ENCODE peak calls at places on chromosomes 11 and 22, in seven cellular contexts. One of them, this sample, is unnamed.

GRCh38 chr11:12266943-12267342 is 110.4 kb upstream of the PARVA start:
- DNase-seq in mesendoderm: peak; percentile 47
- DNase-seq in mesenchymal stem cell: no peak
- DNase-seq in trophoblast cell: no peak
- DNase-seq in IMR-90: no peak
- DNase-seq in neuronal stem cell: no peak
- DNase-seq in H1: no peak
- DNase-seq in this sample: peak; percentile 59

GRCh38 chr22:20238567-20239062 is 29.5 kb downstream of the RTN4R start:
- DNase-seq in IMR-90: no peak
- DNase-seq in mesendoderm: peak; percentile 75
- DNase-seq in H1: peak; percentile 34
- DNase-seq in trophoblast cell: peak; percentile 49
- DNase-seq in mesenchymal stem cell: peak; percentile 9
- DNase-seq in neuronal stem cell: peak; percentile 38
- DNase-seq in this sample: peak; percentile 92

GRCh38 chr11:113649311-113649710 is 56.8 kb downstream of the TMPRSS5 start:
- DNase-seq in IMR-90: no peak
- DNase-seq in neuronal stem cell: no peak
- DNase-seq in trophoblast cell: no peak
- DNase-seq in mesendoderm: no peak
- DNase-seq in mesenchymal stem cell: no peak
- DNase-seq in H1: no peak
- DNase-seq in this sample: no peak

GRCh38 chr22:39900306-39901227 is at the start of gene GRAP2:
- DNase-seq in mesenchymal stem cell: no peak
- DNase-seq in IMR-90: no peak
- DNase-seq in neuronal stem cell: no peak
- DNase-seq in mesendoderm: no peak
- DNase-seq in H1: no peak
- DNase-seq in trophoblast cell: no peak
- DNase-seq in this sample: no peak

GRCh38 chr11:518463-519202 is 11.6 kb upstream of the RNH1 start:
- DNase-seq in trophoblast cell: peak; percentile 98
- DNase-seq in IMR-90: peak; percentile 89
- DNase-seq in H1: peak; percentile 51
- DNase-seq in neuronal stem cell: peak; percentile 63
- DNase-seq in mesendoderm: peak; percentile 87
- DNase-seq in mesenchymal stem cell: peak; percentile 94
- DNase-seq in this sample: peak; percentile 87

GRCh38 chr22:35476341-35476740 is 64.3 kb upstream of the RASD2 start:
- DNase-seq in neuronal stem cell: no peak
- DNase-seq in H1: no peak
- DNase-seq in trophoblast cell: no peak
- DNase-seq in mesenchymal stem cell: peak; percentile 61
- DNase-seq in IMR-90: no peak
- DNase-seq in mesendoderm: no peak
- DNase-seq in this sample: no peak

GRCh38 chr22:42801537-42802165 is 55.4 kb downstream of the ARFGAP3 start:
- DNase-seq in neuronal stem cell: no peak
- DNase-seq in H1: no peak
- DNase-seq in IMR-90: no peak
- DNase-seq in trophoblast cell: no peak
- DNase-seq in mesenchymal stem cell: no peak
- DNase-seq in mesendoderm: no peak
- DNase-seq in this sample: peak; percentile 19

GRCh38 chr11:1228921-1229451 is 6.1 kb downstream of the MUC5B start:
- DNase-seq in neuronal stem cell: no peak
- DNase-seq in trophoblast cell: no peak
- DNase-seq in mesenchymal stem cell: no peak
- DNase-seq in mesendoderm: no peak
- DNase-seq in IMR-90: no peak
- DNase-seq in H1: no peak
- DNase-seq in this sample: peak; percentile 22

GRCh38 chr11:47144541-47144940 is 32.1 kb downstream of the ARFGAP2 start:
- DNase-seq in mesendoderm: no peak
- DNase-seq in trophoblast cell: no peak
- DNase-seq in neuronal stem cell: no peak
- DNase-seq in mesenchymal stem cell: no peak
- DNase-seq in H1: no peak
- DNase-seq in IMR-90: no peak
- DNase-seq in this sample: no peak

GRCh38 chr22:42680648-42681047 is 31.5 kb upstream of the CYB5R3 start:
- DNase-seq in mesendoderm: peak; percentile 29
- DNase-seq in trophoblast cell: peak; percentile 99
- DNase-seq in H1: no peak
- DNase-seq in IMR-90: peak; percentile 98
- DNase-seq in mesenchymal stem cell: peak; percentile 97
- DNase-seq in neuronal stem cell: no peak
- DNase-seq in this sample: no peak

GRCh38 chr11:119376197-119376847 is 5.2 kb downstream of the USP2 start:
- DNase-seq in IMR-90: peak; percentile 37
- DNase-seq in mesendoderm: no peak
- DNase-seq in trophoblast cell: no peak
- DNase-seq in neuronal stem cell: no peak
- DNase-seq in H1: no peak
- DNase-seq in mesenchymal stem cell: no peak
- DNase-seq in this sample: no peak

GRCh38 chr22:31005535-31005934 is 36.5 kb downstream of the TUG1 start:
- DNase-seq in trophoblast cell: no peak
- DNase-seq in mesendoderm: no peak
- DNase-seq in H1: no peak
- DNase-seq in IMR-90: no peak
- DNase-seq in mesenchymal stem cell: no peak
- DNase-seq in neuronal stem cell: no peak
- DNase-seq in this sample: no peak

GRCh38 chr11:13287026-13287425 is 9.4 kb downstream of the BMAL1 start:
- DNase-seq in IMR-90: no peak
- DNase-seq in H1: no peak
- DNase-seq in trophoblast cell: no peak
- DNase-seq in neuronal stem cell: no peak
- DNase-seq in mesenchymal stem cell: no peak
- DNase-seq in mesendoderm: no peak
- DNase-seq in this sample: no peak

GRCh38 chr11:12455938-12456337 is 78.6 kb downstream of the PARVA start:
- DNase-seq in mesendoderm: no peak
- DNase-seq in H1: no peak
- DNase-seq in trophoblast cell: no peak
- DNase-seq in neuronal stem cell: no peak
- DNase-seq in IMR-90: peak; percentile 88
- DNase-seq in mesenchymal stem cell: peak; percentile 42
- DNase-seq in this sample: no peak

GRCh38 chr22:33112606-33113005 is 54.4 kb upstream of the SYN3 start:
- DNase-seq in trophoblast cell: no peak
- DNase-seq in neuronal stem cell: no peak
- DNase-seq in IMR-90: no peak
- DNase-seq in mesenchymal stem cell: no peak
- DNase-seq in H1: no peak
- DNase-seq in mesendoderm: no peak
- DNase-seq in this sample: no peak

GRCh38 chr11:8267831-8268529 is 4.3 kb upstream of the LMO1 start:
- DNase-seq in mesendoderm: no peak
- DNase-seq in trophoblast cell: peak; percentile 21
- DNase-seq in H1: no peak
- DNase-seq in IMR-90: no peak
- DNase-seq in mesenchymal stem cell: no peak
- DNase-seq in neuronal stem cell: no peak
- DNase-seq in this sample: no peak

GRCh38 chr11:27088353-27088752 is 47.7 kb downstream of the BBOX1 start:
- DNase-seq in mesenchymal stem cell: no peak
- DNase-seq in trophoblast cell: no peak
- DNase-seq in IMR-90: no peak
- DNase-seq in H1: no peak
- DNase-seq in neuronal stem cell: no peak
- DNase-seq in mesendoderm: no peak
- DNase-seq in this sample: no peak

GRCh38 chr11:57275582-57275981 is 38.5 kb upstream of the APLNR start:
- DNase-seq in IMR-90: peak; percentile 23
- DNase-seq in mesenchymal stem cell: no peak
- DNase-seq in trophoblast cell: no peak
- DNase-seq in H1: no peak
- DNase-seq in neuronal stem cell: no peak
- DNase-seq in mesendoderm: no peak
- DNase-seq in this sample: no peak

GRCh38 chr11:93525601-93526000 is 17.6 kb downstream of the SMCO4 start:
- DNase-seq in mesenchymal stem cell: peak; percentile 51
- DNase-seq in trophoblast cell: no peak
- DNase-seq in H1: no peak
- DNase-seq in neuronal stem cell: no peak
- DNase-seq in IMR-90: peak; percentile 61
- DNase-seq in mesendoderm: no peak
- DNase-seq in this sample: no peak

GRCh38 chr11:47979378-47980092 is 824 bp upstream of the PTPRJ start:
- DNase-seq in neuronal stem cell: peak; percentile 18
- DNase-seq in H1: no peak
- DNase-seq in trophoblast cell: no peak
- DNase-seq in mesenchymal stem cell: peak; percentile 26
- DNase-seq in mesendoderm: peak; percentile 94
- DNase-seq in IMR-90: no peak
- DNase-seq in this sample: peak; percentile 75

GRCh38 chr11:69166186-69167115 is 10.7 kb downstream of the SMIM38 start:
- DNase-seq in H1: peak; percentile 61
- DNase-seq in mesenchymal stem cell: peak; percentile 94
- DNase-seq in trophoblast cell: peak; percentile 39
- DNase-seq in mesendoderm: peak; percentile 93
- DNase-seq in neuronal stem cell: no peak
- DNase-seq in IMR-90: peak; percentile 93
- DNase-seq in this sample: peak; percentile 66

GRCh38 chr11:1573847-1574255 is 1.8 kb upstream of the DUSP8 start:
- DNase-seq in IMR-90: no peak
- DNase-seq in neuronal stem cell: no peak
- DNase-seq in mesenchymal stem cell: no peak
- DNase-seq in mesendoderm: no peak
- DNase-seq in trophoblast cell: no peak
- DNase-seq in H1: no peak
- DNase-seq in this sample: peak; percentile 74

GRCh38 chr11:84247931-84248330 is 961.8 kb upstream of the CCDC90B start:
- DNase-seq in H1: no peak
- DNase-seq in neuronal stem cell: no peak
- DNase-seq in mesendoderm: no peak
- DNase-seq in IMR-90: no peak
- DNase-seq in trophoblast cell: no peak
- DNase-seq in mesenchymal stem cell: no peak
- DNase-seq in this sample: no peak

GRCh38 chr11:133946541-133947297 is 10.0 kb downstream of the IGSF9B start:
- DNase-seq in IMR-90: no peak
- DNase-seq in trophoblast cell: no peak
- DNase-seq in mesendoderm: no peak
- DNase-seq in mesenchymal stem cell: no peak
- DNase-seq in H1: no peak
- DNase-seq in neuronal stem cell: no peak
- DNase-seq in this sample: no peak

GRCh38 chr11:103035656-103036434 is 56.1 kb downstream of the DCUN1D5 start:
- DNase-seq in neuronal stem cell: peak; percentile 24
- DNase-seq in IMR-90: peak; percentile 86
- DNase-seq in mesenchymal stem cell: peak; percentile 95
- DNase-seq in mesendoderm: peak; percentile 86
- DNase-seq in trophoblast cell: peak; percentile 92
- DNase-seq in H1: no peak
- DNase-seq in this sample: no peak

GRCh38 chr11:111909378-111909777 is 2.2 kb downstream of the CRYAB start:
- DNase-seq in trophoblast cell: peak; percentile 91
- DNase-seq in mesenchymal stem cell: no peak
- DNase-seq in H1: no peak
- DNase-seq in neuronal stem cell: no peak
- DNase-seq in IMR-90: no peak
- DNase-seq in mesendoderm: peak; percentile 19
- DNase-seq in this sample: no peak
- H3K18ac ChIP-seq in trophoblast cell: no peak overlapping the region
- H3K18ac ChIP-seq in mesenchymal stem cell: no peak overlapping the region
- H3K18ac ChIP-seq in H1: no peak overlapping the region
- H3K18ac ChIP-seq in neuronal stem cell: no peak overlapping the region
- H3K18ac ChIP-seq in IMR-90: no peak overlapping the region
- H3K18ac ChIP-seq in mesendoderm: no peak overlapping the region
- H3K18ac ChIP-seq in this sample: no peak overlapping the region

GRCh38 chr11:124943731-124944130 is 7.9 kb upstream of the HEPACAM start:
- DNase-seq in mesendoderm: no peak
- DNase-seq in H1: no peak
- DNase-seq in mesenchymal stem cell: no peak
- DNase-seq in trophoblast cell: no peak
- DNase-seq in neuronal stem cell: no peak
- DNase-seq in IMR-90: no peak
- DNase-seq in this sample: no peak
- H3K4me2 ChIP-seq in mesendoderm: no peak overlapping the region
- H3K4me2 ChIP-seq in H1: no peak overlapping the region
- H3K4me2 ChIP-seq in mesenchymal stem cell: no peak overlapping the region
- H3K4me2 ChIP-seq in trophoblast cell: no peak overlapping the region
- H3K4me2 ChIP-seq in neuronal stem cell: no peak overlapping the region
- H3K4me2 ChIP-seq in IMR-90: no peak overlapping the region
- H3K4me2 ChIP-seq in this sample: no peak overlapping the region

GRCh38 chr11:116776522-116776984 is 3.8 kb upstream of the BUD13 start:
- DNase-seq in neuronal stem cell: no peak
- DNase-seq in mesenchymal stem cell: no peak
- DNase-seq in IMR-90: no peak
- DNase-seq in trophoblast cell: peak; percentile 23
- DNase-seq in H1: no peak
- DNase-seq in mesendoderm: no peak
- DNase-seq in this sample: no peak

GRCh38 chr11:116774661-116775060 is 1.9 kb upstream of the BUD13 start:
- DNase-seq in mesenchymal stem cell: no peak
- DNase-seq in H1: no peak
- DNase-seq in trophoblast cell: no peak
- DNase-seq in mesendoderm: no peak
- DNase-seq in neuronal stem cell: no peak
- DNase-seq in IMR-90: no peak
- DNase-seq in this sample: no peak

GRCh38 chr11:116777056-116777455 is 4.3 kb upstream of the BUD13 start:
- DNase-seq in trophoblast cell: peak; percentile 54
- DNase-seq in neuronal stem cell: no peak
- DNase-seq in mesendoderm: no peak
- DNase-seq in H1: no peak
- DNase-seq in mesenchymal stem cell: no peak
- DNase-seq in IMR-90: no peak
- DNase-seq in this sample: no peak

GRCh38 chr11:116773203-116774112 is 671 bp upstream of the BUD13 start:
- DNase-seq in IMR-90: peak; percentile 17
- DNase-seq in mesendoderm: no peak
- DNase-seq in trophoblast cell: peak; percentile 60
- DNase-seq in H1: no peak
- DNase-seq in mesenchymal stem cell: no peak
- DNase-seq in neuronal stem cell: no peak
- DNase-seq in this sample: no peak

DNA sequence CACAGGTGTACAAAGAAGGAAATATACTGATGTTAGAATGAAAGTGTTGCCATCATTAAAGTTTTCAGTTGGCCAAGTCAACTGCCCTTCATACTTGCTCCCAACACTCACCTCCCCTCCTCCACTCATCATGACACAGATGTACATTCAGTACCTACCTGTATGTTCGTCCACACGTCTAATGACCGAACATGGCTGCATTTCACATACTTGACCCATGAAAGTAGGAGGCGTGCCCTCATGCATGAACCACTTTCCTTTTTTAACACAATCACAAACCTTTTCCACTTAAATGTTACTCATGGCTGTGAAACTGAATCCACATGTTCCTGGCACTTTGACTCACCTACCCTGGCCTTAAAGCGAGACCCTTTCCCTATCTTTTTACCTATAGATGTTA is 3.2 kb upstream of the BUD13 start:
- DNase-seq in IMR-90: no peak
- DNase-seq in mesendoderm: no peak
- DNase-seq in mesenchymal stem cell: no peak
- DNase-seq in H1: no peak
- DNase-seq in neuronal stem cell: no peak
- DNase-seq in trophoblast cell: peak; percentile 14
- DNase-seq in this sample: no peak
- H3K18ac ChIP-seq in IMR-90: no peak overlapping the region
- H3K18ac ChIP-seq in mesendoderm: no peak overlapping the region
- H3K18ac ChIP-seq in mesenchymal stem cell: no peak overlapping the region
- H3K18ac ChIP-seq in H1: no peak overlapping the region
- H3K18ac ChIP-seq in neuronal stem cell: no peak overlapping the region
- H3K18ac ChIP-seq in trophoblast cell: no peak overlapping the region
- H3K18ac ChIP-seq in this sample: no peak overlapping the region

GRCh38 chr11:124917115-124917637 is 1.9 kb upstream of the HEPN1 start:
- DNase-seq in H1: no peak
- DNase-seq in IMR-90: peak; percentile 89
- DNase-seq in neuronal stem cell: no peak
- DNase-seq in trophoblast cell: no peak
- DNase-seq in mesendoderm: peak; percentile 27
- DNase-seq in mesenchymal stem cell: peak; percentile 64
- DNase-seq in this sample: no peak
- H3K4me2 ChIP-seq in H1: no peak overlapping the region
- H3K4me2 ChIP-seq in IMR-90: no peak overlapping the region
- H3K4me2 ChIP-seq in neuronal stem cell: no peak overlapping the region
- H3K4me2 ChIP-seq in trophoblast cell: no peak overlapping the region
- H3K4me2 ChIP-seq in mesendoderm: no peak overlapping the region
- H3K4me2 ChIP-seq in mesenchymal stem cell: no peak overlapping the region
- H3K4me2 ChIP-seq in this sample: no peak overlapping the region

This sample was measured in H9.